ENCODE peak calls at places on chromosomes 6 and 20, in nine cellular contexts. F is RWPE1; W is nephron progenitor cell; R is psoas muscle; S is Ammon's horn; A is activated CD4-positive, alpha-beta T cell treated with anti-CD3 and anti-CD28 coated beads, Interleukin-2, amount 50 U/mL, for 1 hour; C is stimulated activated CD4-positive, alpha-beta T cell treated with anti-CD3 and anti-CD28 coated beads, TNF-alpha, amount 100 ng/mL, for 24 hours; L is MM.1S; U is coronary artery. O is an unnamed sample.

GRCh38 chr20:11813106-11813890 is 104.4 kb upstream of the BTBD3 start:
- DNase-seq in S (no peak), U (no peak), R (no peak), A (no peak), W (no peak), C (no peak), F (no peak), L (no peak), O (no peak)

GRCh38 chr6:37696220-37696840 is 1.4 kb downstream of the MDGA1 start:
- DNase-seq in R (no peak), W (peak; percentile 61), C (no peak), L (no peak), S (no peak), F (peak; percentile 18), A (peak; percentile 22), U (no peak), O (no peak)

GRCh38 chr20:41618807-41619294 is 674 bp upstream of the CHD6 start:
- DNase-seq in F (no peak), W (no peak), A (peak; percentile 1), C (no peak), R (no peak), L (no peak), U (no peak), S (peak; percentile 12), O (no peak)

GRCh38 chr6:52562915-52563314 is 13.9 kb downstream of the TRAM2 start:
- DNase-seq in U (no peak), C (no peak), A (no peak), L (no peak), S (no peak), W (no peak), R (no peak), F (no peak), O (no peak)

GRCh38 chr6:52076791-52077179 is 10.6 kb downstream of the PKHD1 start:
- DNase-seq in F (no peak), S (no peak), C (no peak), W (no peak), R (no peak), L (no peak), A (no peak), U (no peak), O (no peak)

GRCh38 chr6:52307900-52308372 is 23.4 kb upstream of the MCM3 start:
- DNase-seq in S (peak; percentile 27), A (no peak), F (no peak), C (no peak), W (no peak), U (no peak), R (no peak), L (peak; percentile 54), O (no peak)

GRCh38 chr6:4017847-4018193 is 61.1 kb downstream of the FAM217A start:
- DNase-seq in S (no peak), A (no peak), U (no peak), R (no peak), C (no peak), F (no peak), W (no peak), L (peak; percentile 53), O (no peak)

GRCh38 chr20:25356294-25356933 is 34.2 kb downstream of the ABHD12 start:
- DNase-seq in A (no peak), F (no peak), U (no peak), S (peak; percentile 31), W (no peak), L (no peak), R (no peak), C (no peak), O (peak; percentile 66)

GRCh38 chr6:105402090-105402980 is 547 bp downstream of the PREP start:
- DNase-seq in L (peak; percentile 23), U (no peak), C (peak; percentile 7), F (peak; percentile 38), S (no peak), W (peak; percentile 18), A (peak; percentile 15), R (no peak), O (no peak)

GRCh38 chr6:93678841-93679454 is 259.6 kb upstream of the EPHA7 start:
- DNase-seq in L (no peak), C (no peak), F (no peak), U (no peak), W (no peak), S (peak; percentile 42), R (no peak), A (no peak), O (no peak)

GRCh38 chr6:90003941-90004340 is 109.7 kb downstream of the GJA10 start:
- DNase-seq in R (no peak), S (no peak), F (no peak), C (no peak), A (no peak), U (no peak), L (no peak), W (no peak), O (no peak)

GRCh38 chr6:4349323-4349722 is 213.9 kb upstream of the ECI2 start:
- DNase-seq in S (no peak), W (no peak), C (no peak), F (no peak), R (no peak), L (no peak), A (no peak), U (no peak), O (peak; percentile 57)

O was measured in osteocyte.